ENCODE peak calls at places on chromosomes 6 and 20, in four cellular contexts. One of them, this sample, is unnamed.

GRCh38 chr6:124882580-124883393 is 79.5 kb upstream of the RNF217 start:
- DNase-seq in activated T-cell treated with anti-CD3 and anti-CD28 coated beads for 1 hour: no peak
- DNase-seq in stimulated activated naive B cell treated with anti-CD40 and anti-IgM and Interleukin-4, amounts not matched to agents 10 μg/mL and 1 μg/mL and 100 μg/mL, for 72 hours: no peak
- DNase-seq in astrocyte of the spinal cord: peak
- DNase-seq in this sample: no peak

GRCh38 chr6:74073429-74073828 is 377.4 kb downstream of the CD109 start:
- DNase-seq in activated T-cell treated with anti-CD3 and anti-CD28 coated beads for 1 hour: no peak
- DNase-seq in astrocyte of the spinal cord: peak
- DNase-seq in stimulated activated naive B cell treated with anti-CD40 and anti-IgM and Interleukin-4, amounts not matched to agents 10 μg/mL and 1 μg/mL and 100 μg/mL, for 72 hours: no peak
- DNase-seq in this sample: no peak

GRCh38 chr6:121216928-121217327 is 117.4 kb downstream of the TBC1D32 start:
- DNase-seq in activated T-cell treated with anti-CD3 and anti-CD28 coated beads for 1 hour: no peak
- DNase-seq in astrocyte of the spinal cord: peak
- DNase-seq in stimulated activated naive B cell treated with anti-CD40 and anti-IgM and Interleukin-4, amounts not matched to agents 10 μg/mL and 1 μg/mL and 100 μg/mL, for 72 hours: no peak
- DNase-seq in this sample: no peak

GRCh38 chr6:2630362-2630761 is 120.4 kb downstream of the MYLK4 start:
- DNase-seq in astrocyte of the spinal cord: peak
- DNase-seq in stimulated activated naive B cell treated with anti-CD40 and anti-IgM and Interleukin-4, amounts not matched to agents 10 μg/mL and 1 μg/mL and 100 μg/mL, for 72 hours: no peak
- DNase-seq in activated T-cell treated with anti-CD3 and anti-CD28 coated beads for 1 hour: no peak
- DNase-seq in this sample: peak

GRCh38 chr6:168150551-168151444 is 71.8 kb upstream of the FRMD1 start:
- DNase-seq in activated T-cell treated with anti-CD3 and anti-CD28 coated beads for 1 hour: no peak
- DNase-seq in astrocyte of the spinal cord: no peak
- DNase-seq in stimulated activated naive B cell treated with anti-CD40 and anti-IgM and Interleukin-4, amounts not matched to agents 10 μg/mL and 1 μg/mL and 100 μg/mL, for 72 hours: no peak
- DNase-seq in this sample: no peak

GRCh38 chr6:6455272-6455671 is 133.2 kb upstream of the LY86 start:
- DNase-seq in activated T-cell treated with anti-CD3 and anti-CD28 coated beads for 1 hour: no peak
- DNase-seq in stimulated activated naive B cell treated with anti-CD40 and anti-IgM and Interleukin-4, amounts not matched to agents 10 μg/mL and 1 μg/mL and 100 μg/mL, for 72 hours: no peak
- DNase-seq in astrocyte of the spinal cord: no peak
- DNase-seq in this sample: no peak

GRCh38 chr6:30260036-30260504 is 46.9 kb upstream of the TRIM26 start:
- DNase-seq in activated T-cell treated with anti-CD3 and anti-CD28 coated beads for 1 hour: no peak
- DNase-seq in stimulated activated naive B cell treated with anti-CD40 and anti-IgM and Interleukin-4, amounts not matched to agents 10 μg/mL and 1 μg/mL and 100 μg/mL, for 72 hours: peak
- DNase-seq in astrocyte of the spinal cord: no peak
- DNase-seq in this sample: no peak

GRCh38 chr20:17911927-17912326 is 56.7 kb downstream of the SNX5 start:
- DNase-seq in stimulated activated naive B cell treated with anti-CD40 and anti-IgM and Interleukin-4, amounts not matched to agents 10 μg/mL and 1 μg/mL and 100 μg/mL, for 72 hours: no peak
- DNase-seq in astrocyte of the spinal cord: no peak
- DNase-seq in activated T-cell treated with anti-CD3 and anti-CD28 coated beads for 1 hour: no peak
- DNase-seq in this sample: no peak